ENCODE peak calls at places on chromosomes 11 and 22, in five cellular contexts. K, N, R, H and E are unnamed samples.

GRCh38 chr22:44684506-44685383 is 17.3 kb upstream of the PRR5 start:
- DNase-seq in N (peak; percentile 90), K (peak; percentile 96), H (peak; percentile 85), R (peak; percentile 95), E (peak; percentile 93)

GRCh38 chr11:30381879-30382278 is 59.0 kb downstream of the ARL14EP start:
- DNase-seq in N (no peak), K (no peak), R (no peak), H (no peak), E (peak; percentile 48)

GRCh38 chr11:67416416-67417335 is 1.2 kb downstream of the CARNS1 start:
- DNase-seq in N (peak; percentile 18), R (no peak), H (no peak), K (peak; percentile 37), E (no peak)

GRCh38 chr22:43378011-43378704 is 33.7 kb upstream of the MPPED1 start:
- DNase-seq in K (peak; percentile 10), N (no peak), R (peak; percentile 3), H (no peak), E (no peak)

GRCh38 chr11:68677432-68677831 is 6.9 kb upstream of the GAL start:
- DNase-seq in R (peak; percentile 96), H (no peak), K (peak; percentile 84), N (peak; percentile 87), E (no peak)

GRCh38 chr22:23237201-23237798 is 57.0 kb downstream of the BCR start:
- DNase-seq in K (no peak), R (peak; percentile 66), N (no peak), H (peak; percentile 52), E (peak; percentile 77)

GRCh38 chr11:21511835-21512440 is 680.9 kb upstream of the ANO5 start:
- DNase-seq in H (peak; percentile 66), R (no peak), N (no peak), K (peak; percentile 78), E (peak; percentile 87)

GRCh38 chr22:25849514-25849913 is 107.5 kb downstream of the MYO18B start:
- DNase-seq in R (no peak), H (no peak), N (no peak), K (no peak), E (no peak)

GRCh38 chr22:32237905-32238304 is 17.2 kb downstream of the SLC5A4 start:
- DNase-seq in R (no peak), K (no peak), H (no peak), N (no peak), E (no peak)

GRCh38 chr22:26174280-26174679 is 5.0 kb downstream of the SEZ6L start:
- DNase-seq in N (no peak), R (no peak), K (peak; percentile 48), H (no peak), E (peak; percentile 74)

GRCh38 chr11:76150141-76150540 is 56.2 kb downstream of the WNT11 start:
- DNase-seq in H (no peak), R (no peak), K (no peak), N (no peak), E (no peak)

GRCh38 chr11:3604169-3604568 is 37.6 kb downstream of the ART5 start:
- DNase-seq in R (no peak), N (no peak), K (no peak), H (no peak), E (no peak)

GRCh38 chr11:119101759-119102423 is at the start of gene DPAGT1:
- DNase-seq in K (peak; percentile 98), H (peak; percentile 92), N (peak; percentile 96), R (peak; percentile 97), E (peak; percentile 96)

GRCh38 chr11:74319139-74319538 is 7.7 kb upstream of the P4HA3 start:
- DNase-seq in N (peak; percentile 96), R (peak; percentile 93), K (peak; percentile 97), H (no peak), E (no peak)

GRCh38 chr11:74318241-74318932 is 6.9 kb upstream of the P4HA3 start:
- DNase-seq in R (peak; percentile 65), H (no peak), N (peak; percentile 66), K (peak; percentile 50), E (no peak)

GRCh38 chr11:74320538-74320937 is 9.1 kb upstream of the P4HA3 start:
- DNase-seq in K (peak; percentile 50), N (peak; percentile 46), R (peak; percentile 34), H (no peak), E (no peak)

GRCh38 chr11:74312321-74312720 is 881 bp upstream of the P4HA3 start:
- DNase-seq in N (no peak), R (no peak), K (no peak), H (no peak), E (no peak)

GRCh38 chr11:74316772-74317505 is 5.5 kb upstream of the P4HA3 start:
- DNase-seq in R (peak; percentile 74), N (no peak), H (no peak), K (peak; percentile 78), E (no peak)
- H2AFZ ChIP-seq in R (no peak overlapping the region), N (no peak overlapping the region), H (no peak overlapping the region), K (no peak overlapping the region), E (no peak overlapping the region)

DNA sequence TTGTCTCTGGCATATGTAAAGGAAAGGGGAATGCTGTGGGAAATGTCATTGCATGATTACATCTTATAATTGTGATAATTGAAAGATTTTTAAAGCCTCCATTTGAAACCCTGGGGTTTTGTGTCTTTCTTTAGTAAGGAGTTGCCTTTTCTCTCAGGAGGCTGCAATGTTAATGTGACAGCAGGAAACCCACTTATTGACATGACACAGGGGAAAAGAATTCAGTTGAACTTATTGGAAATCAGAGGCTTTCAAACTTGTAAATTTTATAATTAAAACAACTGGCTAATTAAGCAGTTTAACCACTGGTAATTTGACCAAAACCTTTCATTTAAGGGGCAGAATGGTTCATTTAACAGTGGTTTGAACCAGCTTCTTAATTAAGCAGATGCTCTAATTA is 31.2 kb downstream of the MRPL48 start:
- DNase-seq in K (peak; percentile 36), H (no peak), N (peak; percentile 12), R (peak; percentile 55), E (peak; percentile 4)
- H3K9ac ChIP-seq in K (no peak overlapping the region), H (no peak overlapping the region), N (no peak overlapping the region), R (no peak overlapping the region), E (no peak overlapping the region)

DNA sequence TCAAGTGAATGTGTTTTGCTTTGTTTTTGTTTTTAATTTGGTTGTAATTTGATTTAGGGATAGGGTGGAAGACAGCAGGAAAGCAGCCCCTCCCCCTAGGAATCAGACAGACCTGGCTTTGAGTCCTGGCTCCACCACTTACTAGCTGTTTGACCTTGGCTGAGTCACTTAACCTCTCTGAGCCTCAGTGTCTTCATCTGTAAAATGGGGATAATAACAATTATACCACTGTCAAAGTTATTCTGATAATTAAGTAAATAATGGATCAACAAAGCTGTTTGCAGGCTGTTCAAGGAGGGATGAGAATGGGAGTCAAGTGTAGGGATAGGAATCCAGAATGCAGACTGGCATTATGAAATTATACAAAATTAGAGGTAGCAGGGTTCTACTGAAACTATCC is 1.2 kb downstream of the ANAPC15 start:
- DNase-seq in N (no peak), R (no peak), H (no peak), K (no peak), E (no peak)
- H2AFZ ChIP-seq in N (peak overlapping the region; percentile 27), R (no peak overlapping the region), H (no peak overlapping the region), K (peak overlapping the region; percentile 67), E (no peak overlapping the region)

GRCh38 chr22:38503021-38503420 is 3.1 kb downstream of the DDX17 start:
- DNase-seq in H (no peak), R (no peak), N (peak; percentile 31), K (no peak), E (no peak)
- H3K9ac ChIP-seq in H (no peak overlapping the region), R (no peak overlapping the region), N (peak overlapping the region; percentile 13), K (peak overlapping the region; percentile 99), E (peak overlapping the region; percentile 100)